ENCODE peak calls at places on chromosomes 12 and 14, in six cellular contexts. Z is K562, M is HepG2, Q is NB4, H is A549, P is GM12878. G is an unnamed sample.

GRCh38 chr12:114406326-114407033 is 536 bp upstream of the TBX5 start:
- DNase-seq in Q (no peak), P (no peak), Z (no peak), M (no peak), H (no peak), G (no peak)

GRCh38 chr12:116137318-116137717 is 140.2 kb downstream of the MED13L start:
- DNase-seq in Q (no peak), Z (no peak), M (no peak), P (no peak), H (no peak), G (no peak)

GRCh38 chr12:123094349-123095073 is 56.4 kb downstream of the PITPNM2 start:
- DNase-seq in Q (no peak), H (peak; percentile 82), Z (peak; percentile 45), P (no peak), M (peak; percentile 79), G (no peak)

GRCh38 chr14:61183486-61183885 is 97.7 kb downstream of the TMEM30B start:
- DNase-seq in Z (no peak), H (no peak), P (no peak), M (no peak), Q (no peak), G (peak; percentile 94)

GRCh38 chr14:104665663-104666522 is 23.5 kb upstream of the INF2 start:
- DNase-seq in P (no peak), Q (no peak), Z (no peak), M (peak; percentile 96), H (peak; percentile 86), G (peak; percentile 53)

GRCh38 chr12:123979566-123979965 is 6.6 kb downstream of the ZNF664 start:
- DNase-seq in H (no peak), Q (no peak), Z (no peak), P (no peak), M (no peak), G (no peak)

GRCh38 chr12:126369487-126370463 is 1304.5 kb downstream of the AACS start:
- DNase-seq in H (no peak), Q (no peak), Z (no peak), M (no peak), P (no peak), G (no peak)

GRCh38 chr12:55732288-55732687 is 3.5 kb upstream of the CD63 start:
- DNase-seq in P (no peak), Z (no peak), Q (no peak), M (no peak), H (no peak), G (no peak)

GRCh38 chr14:96574633-96575191 is 72.5 kb downstream of the PAPOLA start:
- DNase-seq in M (no peak), Q (no peak), H (no peak), Z (no peak), P (no peak), G (no peak)

GRCh38 chr14:52267501-52268190 is at the start of gene PTGDR:
- DNase-seq in Z (no peak), P (no peak), M (no peak), H (no peak), Q (no peak), G (no peak)

GRCh38 chr12:10395390-10395998 is 5.7 kb upstream of the KLRK1 start:
- DNase-seq in H (peak; percentile 38), Q (peak; percentile 90), M (peak; percentile 85), P (peak; percentile 60), Z (no peak), G (no peak)

GRCh38 chr12:2411586-2412304 is 359.0 kb downstream of the CACNA1C start:
- DNase-seq in Q (no peak), Z (no peak), H (no peak), M (no peak), P (no peak), G (no peak)

GRCh38 chr12:59372971-59373370 is 222.9 kb upstream of the SLC16A7 start:
- DNase-seq in Q (peak; percentile 18), P (no peak), Z (no peak), M (no peak), H (no peak), G (peak; percentile 9)

GRCh38 chr12:3034067-3034750 is 43.0 kb upstream of the TSPAN9 start:
- DNase-seq in P (no peak), Z (peak; percentile 67), H (peak; percentile 82), Q (peak; percentile 70), M (peak; percentile 55), G (peak; percentile 78)

GRCh38 chr12:12441891-12442461 is 85.1 kb downstream of the BORCS5 start:
- DNase-seq in M (no peak), H (no peak), Q (peak; percentile 49), Z (no peak), P (no peak), G (no peak)

GRCh38 chr12:131209082-131210070 is 255.7 kb downstream of the ADGRD1 start:
- DNase-seq in P (no peak), H (no peak), M (no peak), Q (no peak), Z (no peak), G (no peak)

GRCh38 chr14:75022655-75023054 is 19.9 kb downstream of the EIF2B2 start:
- DNase-seq in H (peak; percentile 53), M (peak; percentile 40), Q (peak; percentile 28), Z (peak; percentile 16), P (no peak), G (peak; percentile 13)

GRCh38 chr14:101628471-101628966 is 67.2 kb downstream of the DIO3 start:
- DNase-seq in M (peak; percentile 25), Z (peak; percentile 82), H (peak; percentile 73), Q (peak; percentile 77), P (no peak), G (peak; percentile 59)
- H3K4me3 ChIP-seq in M (peak overlapping the region; percentile 34), Z (no peak overlapping the region), H (no peak overlapping the region), Q (no peak overlapping the region), P (no peak overlapping the region), G (no peak overlapping the region)

GRCh38 chr14:102525213-102526143 is 15.9 kb upstream of the ANKRD9 start:
- DNase-seq in P (peak; percentile 27), Q (peak; percentile 70), Z (no peak), H (no peak), M (peak; percentile 55), G (no peak)
- TF ChIP-seq MYC in P (no peak), Q (no peak), Z (no peak), H (no peak), M (no peak), G (no peak)

GRCh38 chr14:100106661-100107112 is 41.5 kb downstream of the EVL start:
- DNase-seq in P (no peak), Z (no peak), M (no peak), Q (no peak), H (no peak), G (peak; percentile 9)
- TF ChIP-seq MAX in P (no peak), Z (no peak), M (no peak), Q (no peak), H (no peak), G (no peak)

GRCh38 chr14:63908667-63909264 is 56.0 kb downstream of the SYNE2 start:
- DNase-seq in Z (no peak), H (no peak), Q (no peak), M (no peak), P (no peak), G (peak; percentile 63)
- H3K4me3 ChIP-seq in Z (no peak overlapping the region), H (peak overlapping the region; percentile 14), Q (no peak overlapping the region), M (no peak overlapping the region), P (peak overlapping the region; percentile 48), G (no peak overlapping the region)

GRCh38 chr14:26021759-26022158 is 576.1 kb downstream of the NOVA1 start:
- DNase-seq in Q (no peak), Z (no peak), P (no peak), H (no peak), M (no peak), G (no peak)
- TF ChIP-seq MYC in Q (no peak), Z (no peak), P (no peak), H (no peak), M (no peak), G (no peak)

GRCh38 chr14:70084226-70084625 is 104.5 kb downstream of the SLC8A3 start:
- DNase-seq in Z (no peak), M (no peak), Q (no peak), H (no peak), P (no peak), G (no peak)

GRCh38 chr14:70078329-70078728 is 110.4 kb downstream of the SLC8A3 start:
- DNase-seq in Z (no peak), H (no peak), P (no peak), Q (no peak), M (no peak), G (no peak)

GRCh38 chr14:70077005-70077404 is 111.7 kb downstream of the SLC8A3 start:
- DNase-seq in M (no peak), P (no peak), Z (no peak), Q (no peak), H (no peak), G (no peak)

GRCh38 chr14:70080081-70080480 is 108.7 kb downstream of the SLC8A3 start:
- DNase-seq in Q (no peak), P (no peak), H (no peak), Z (no peak), M (no peak), G (no peak)
- TF ChIP-seq MAX in Q (no peak), P (no peak), H (no peak), Z (no peak), M (no peak), G (no peak)

DNA sequence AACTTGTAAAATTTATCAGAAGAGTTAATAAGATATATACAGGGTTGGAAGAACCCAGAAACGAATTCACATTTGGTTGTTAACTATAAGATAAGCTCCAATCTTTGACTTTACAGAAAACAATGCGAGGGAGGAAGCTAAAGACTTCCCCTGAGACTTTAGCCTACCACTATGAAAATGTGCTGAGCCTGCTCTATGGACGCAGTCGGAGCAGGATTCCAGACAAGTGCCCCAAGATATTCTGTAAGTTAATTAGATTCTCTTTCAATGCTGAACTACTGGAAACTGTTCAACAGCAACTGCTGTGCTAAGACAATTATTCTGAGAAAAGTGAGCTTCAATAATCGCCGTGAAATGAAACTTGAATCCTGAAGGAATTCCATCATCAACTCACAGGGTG is 8.3 kb upstream of the LRRC10 start:
- DNase-seq in H (no peak), Z (no peak), Q (no peak), M (no peak), P (no peak), G (no peak)
- H3K4me3 ChIP-seq in H (no peak overlapping the region), Z (no peak overlapping the region), Q (no peak overlapping the region), M (no peak overlapping the region), P (no peak overlapping the region), G (no peak overlapping the region)